ENCODE peak calls at places on chromosomes 5 and 9, in ten cellular contexts. I is GM03348; U is D341Med; P is HCT116; H is ovary; S is activated gamma-delta T cell; Y is left ventricle myocardium superior; D is effector CD4-positive, alpha-beta T cell; X is NCI-H510A; K is nucleus accumbens. Q is an unnamed sample.

GRCh38 chr9:136044207-136044970 is 50.7 kb downstream of the NACC2 start:
- DNase-seq in I (no peak), U (no peak), P (no peak), H (no peak), S (no peak), Y (no peak), D (no peak), X (no peak), K (no peak), Q (no peak)

GRCh38 chr5:172235132-172235780 is 41.3 kb downstream of the EFCAB9 start:
- DNase-seq in I (peak; percentile 29), U (no peak), P (no peak), H (no peak), S (no peak), Y (no peak), D (no peak), X (no peak), K (no peak), Q (peak; percentile 70)

GRCh38 chr5:172453206-172453985 is 929 bp downstream of the SH3PXD2B start:
- DNase-seq in I (peak; percentile 69), U (no peak), P (peak; percentile 24), H (peak; percentile 75), S (no peak), Y (no peak), D (no peak), X (no peak), K (no peak), Q (no peak)

GRCh38 chr5:148090200-148090599 is 26.4 kb downstream of the SPINK5 start:
- DNase-seq in I (no peak), U (no peak), P (no peak), H (no peak), S (no peak), Y (no peak), D (no peak), X (no peak), K (no peak), Q (peak; percentile 20)

GRCh38 chr5:128083811-128084227 is 253 bp downstream of the SLC12A2 start:
- DNase-seq in I (peak; percentile 81), U (peak; percentile 78), P (no peak), H (peak; percentile 76), S (no peak), Y (no peak), D (no peak), X (no peak), K (peak; percentile 57), Q (no peak)

GRCh38 chr9:137198051-137198747 is 2.3 kb downstream of the TPRN start:
- DNase-seq in I (no peak), U (no peak), P (no peak), H (no peak), S (no peak), Y (no peak), D (no peak), X (no peak), K (no peak), Q (peak; percentile 48)

GRCh38 chr5:65867509-65868195 is 58.7 kb upstream of the ERBIN start:
- DNase-seq in I (no peak), U (no peak), P (no peak), H (no peak), S (no peak), Y (no peak), D (no peak), X (no peak), K (no peak), Q (no peak)

GRCh38 chr9:108761530-108762347 is 94.0 kb downstream of the ACTL7B start:
- DNase-seq in I (peak; percentile 88), U (peak; percentile 80), P (peak; percentile 33), H (peak; percentile 56), S (no peak), Y (peak; percentile 58), D (no peak), X (no peak), K (peak; percentile 18), Q (peak; percentile 52)

GRCh38 chr9:16436545-16436944 is 433.9 kb downstream of the BNC2 start:
- DNase-seq in I (no peak), U (no peak), P (no peak), H (no peak), S (no peak), Y (no peak), D (no peak), X (no peak), K (no peak), Q (no peak)

GRCh38 chr5:27083763-27084420 is 45.5 kb upstream of the CDH9 start:
- DNase-seq in I (no peak), U (no peak), P (no peak), H (no peak), S (no peak), Y (no peak), D (no peak), X (no peak), K (no peak), Q (no peak)

GRCh38 chr9:98185021-98185567 is 7.3 kb downstream of the CORO2A start:
- DNase-seq in I (no peak), U (no peak), P (no peak), H (no peak), S (no peak), Y (no peak), D (no peak), X (no peak), K (no peak), Q (no peak)

GRCh38 chr9:107481035-107481434 is 8.5 kb downstream of the KLF4 start:
- DNase-seq in I (no peak), U (no peak), P (no peak), H (no peak), S (no peak), Y (no peak), D (no peak), X (no peak), K (no peak), Q (peak; percentile 42)

Q was measured in LoVo.